ENCODE peak calls at places on chromosomes 1 and 21, in four cellular contexts. One of them, this sample, is unnamed.

GRCh38 chr1:41887365-41887764 is 31.4 kb downstream of the HIVEP3 start:
- DNase-seq in mammary epithelial cell: no peak
- DNase-seq in astrocyte: no peak
- DNase-seq in SK-N-MC: no peak
- DNase-seq in this sample: no peak

GRCh38 chr1:59477286-59477685 is 180.4 kb downstream of the FGGY start:
- DNase-seq in mammary epithelial cell: peak; percentile 85
- DNase-seq in astrocyte: peak; percentile 88
- DNase-seq in SK-N-MC: no peak
- DNase-seq in this sample: peak; percentile 87

GRCh38 chr1:27045973-27046558 is 33.4 kb upstream of the TENT5B start:
- DNase-seq in mammary epithelial cell: peak; percentile 72
- DNase-seq in astrocyte: peak; percentile 42
- DNase-seq in SK-N-MC: no peak
- DNase-seq in this sample: peak; percentile 72

GRCh38 chr1:47388548-47389238 is 27.4 kb upstream of the FOXE3 start:
- DNase-seq in mammary epithelial cell: peak; percentile 56
- DNase-seq in astrocyte: no peak
- DNase-seq in SK-N-MC: no peak
- DNase-seq in this sample: peak; percentile 74

GRCh38 chr1:65068202-65069011 is 79.6 kb upstream of the AK4 start:
- DNase-seq in mammary epithelial cell: peak; percentile 28
- DNase-seq in astrocyte: no peak
- DNase-seq in SK-N-MC: no peak
- DNase-seq in this sample: peak; percentile 7

GRCh38 chr1:41712687-41713086 is 206.0 kb downstream of the HIVEP3 start:
- DNase-seq in mammary epithelial cell: no peak
- DNase-seq in astrocyte: no peak
- DNase-seq in SK-N-MC: no peak
- DNase-seq in this sample: peak; percentile 34

GRCh38 chr1:152442291-152442690 is 28.2 kb upstream of the CRNN start:
- DNase-seq in mammary epithelial cell: no peak
- DNase-seq in astrocyte: no peak
- DNase-seq in SK-N-MC: no peak
- DNase-seq in this sample: no peak

GRCh38 chr1:106755682-106756406 is 300.6 kb upstream of the PRMT6 start:
- DNase-seq in mammary epithelial cell: peak; percentile 71
- DNase-seq in astrocyte: peak; percentile 69
- DNase-seq in SK-N-MC: no peak
- DNase-seq in this sample: peak; percentile 98

GRCh38 chr1:233738850-233739249 is 124.9 kb downstream of the KCNK1 start:
- DNase-seq in mammary epithelial cell: no peak
- DNase-seq in astrocyte: no peak
- DNase-seq in SK-N-MC: no peak
- DNase-seq in this sample: no peak

GRCh38 chr1:229631966-229632365 is 5.9 kb downstream of the URB2 start:
- DNase-seq in mammary epithelial cell: no peak
- DNase-seq in astrocyte: no peak
- DNase-seq in SK-N-MC: no peak
- DNase-seq in this sample: no peak

GRCh38 chr1:113912594-113913311 is 7.6 kb downstream of the DCLRE1B start:
- DNase-seq in mammary epithelial cell: no peak
- DNase-seq in astrocyte: peak; percentile 64
- DNase-seq in SK-N-MC: no peak
- DNase-seq in this sample: peak; percentile 7

GRCh38 chr1:112143871-112144441 is 154.5 kb upstream of the KCND3 start:
- DNase-seq in mammary epithelial cell: no peak
- DNase-seq in astrocyte: no peak
- DNase-seq in SK-N-MC: no peak
- DNase-seq in this sample: no peak

DNA sequence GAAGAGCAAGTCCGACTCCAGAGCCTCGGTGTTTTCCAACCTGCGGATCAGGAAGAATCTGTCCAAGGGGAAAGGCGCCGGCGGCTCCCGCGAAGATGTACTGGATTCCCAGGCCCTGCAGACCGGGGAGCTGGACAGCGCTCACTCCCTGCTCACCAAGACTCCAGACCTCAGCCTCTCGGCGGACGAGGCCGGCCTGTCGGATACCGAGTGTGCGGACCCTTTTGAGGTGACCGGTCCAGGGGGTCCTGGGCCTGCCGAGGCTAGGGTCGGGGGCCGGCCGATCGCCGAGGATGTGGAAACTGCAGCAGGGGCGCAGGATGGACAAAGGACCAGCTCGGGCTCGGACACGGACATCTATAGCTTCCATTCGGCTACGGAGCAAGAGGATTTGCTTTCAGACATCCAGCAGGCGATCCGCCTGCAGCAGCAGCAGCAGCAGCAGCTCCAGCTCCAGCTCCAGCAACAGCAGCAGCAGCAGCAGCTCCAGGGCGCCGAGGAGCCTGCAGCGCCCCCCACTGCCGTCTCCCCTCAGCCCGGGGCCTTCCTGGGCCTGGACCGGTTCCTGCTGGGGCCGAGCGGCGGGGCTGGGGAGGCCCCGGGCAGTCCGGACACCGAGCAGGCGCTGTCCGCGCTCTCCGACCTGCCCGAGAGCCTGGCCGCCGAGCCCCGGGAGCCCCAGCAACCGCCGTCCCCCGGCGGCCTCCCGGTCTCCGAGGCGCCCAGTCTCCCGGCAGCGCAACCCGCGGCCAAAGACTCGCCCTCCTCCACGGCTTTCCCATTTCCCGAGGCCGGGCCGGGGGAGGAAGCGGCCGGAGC is 827 bp downstream of the FMN2 start:
- DNase-seq in mammary epithelial cell: peak; percentile 4
- DNase-seq in astrocyte: peak; percentile 76
- DNase-seq in SK-N-MC: no peak
- DNase-seq in this sample: peak; percentile 60
- H3K9ac ChIP-seq in mammary epithelial cell: no peak overlapping the region
- H3K9ac ChIP-seq in astrocyte: peak overlapping the region; percentile 83
- H3K9ac ChIP-seq in SK-N-MC: no peak overlapping the region
- H3K9ac ChIP-seq in this sample: peak overlapping the region; percentile 65

DNA sequence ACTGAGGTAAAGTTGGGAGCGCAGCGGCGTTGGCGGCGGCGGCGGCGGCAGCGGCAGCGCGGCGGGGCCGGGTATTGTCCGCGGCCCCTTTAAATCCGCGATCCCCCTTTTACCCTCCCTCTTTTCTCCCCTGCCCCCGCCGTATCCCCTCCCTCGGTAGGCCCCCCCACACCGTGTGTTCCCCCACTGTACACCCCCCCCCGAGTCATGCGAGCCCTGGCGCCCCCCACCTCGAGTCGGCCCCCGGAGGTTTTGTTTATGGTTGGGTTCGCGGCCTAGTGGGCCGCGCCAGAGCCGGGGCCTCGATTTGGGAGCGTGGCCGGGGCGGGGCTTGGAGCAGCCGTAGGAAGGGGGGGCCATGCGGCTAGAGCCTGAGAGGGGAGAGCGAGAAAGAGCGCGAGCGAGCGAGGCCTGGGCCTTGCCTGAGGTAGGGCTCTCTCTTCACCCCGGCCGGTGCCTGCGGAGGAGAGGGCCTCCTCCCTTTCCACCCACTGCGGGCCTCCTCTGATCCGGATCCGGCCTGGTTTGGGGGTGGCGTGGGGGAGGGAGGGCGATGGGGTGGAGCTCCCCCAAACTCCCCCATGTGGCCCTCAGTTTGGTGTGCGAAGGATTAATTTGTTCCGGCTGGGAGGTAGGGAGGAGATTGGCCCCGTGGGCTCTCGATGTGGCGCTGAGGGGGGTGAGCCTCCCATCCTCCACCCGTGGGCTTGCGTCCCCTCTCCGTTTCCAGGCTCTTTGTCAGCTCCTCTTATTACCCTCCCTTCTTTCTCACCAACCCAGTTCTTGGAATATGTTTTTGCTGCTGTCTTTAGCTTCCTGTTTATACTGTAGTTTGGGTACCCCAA is 437 bp downstream of the UBAP2L start:
- DNase-seq in mammary epithelial cell: peak; percentile 44
- DNase-seq in astrocyte: no peak
- DNase-seq in SK-N-MC: no peak
- DNase-seq in this sample: peak; percentile 28
- H3K9ac ChIP-seq in mammary epithelial cell: peak overlapping the region; percentile 92
- H3K9ac ChIP-seq in astrocyte: peak overlapping the region; percentile 97
- H3K9ac ChIP-seq in SK-N-MC: peak overlapping the region; percentile 99
- H3K9ac ChIP-seq in this sample: peak overlapping the region; percentile 99

GRCh38 chr1:12219800-12220199 is 10.0 kb upstream of the VPS13D start:
- DNase-seq in mammary epithelial cell: no peak
- DNase-seq in astrocyte: no peak
- DNase-seq in SK-N-MC: no peak
- DNase-seq in this sample: no peak
- H3K9ac ChIP-seq in mammary epithelial cell: no peak overlapping the region
- H3K9ac ChIP-seq in astrocyte: no peak overlapping the region
- H3K9ac ChIP-seq in SK-N-MC: no peak overlapping the region
- H3K9ac ChIP-seq in this sample: no peak overlapping the region

GRCh38 chr21:32378956-32379355 is 13.9 kb downstream of the URB1 start:
- DNase-seq in mammary epithelial cell: no peak
- DNase-seq in astrocyte: no peak
- DNase-seq in SK-N-MC: no peak
- DNase-seq in this sample: no peak
- H3K9ac ChIP-seq in mammary epithelial cell: no peak overlapping the region
- H3K9ac ChIP-seq in astrocyte: no peak overlapping the region
- H3K9ac ChIP-seq in SK-N-MC: no peak overlapping the region
- H3K9ac ChIP-seq in this sample: no peak overlapping the region

This sample was measured in PC-3.